ENCODE peak calls at places on chromosomes 16 and 17, in four cellular contexts. One of them, this sample, is unnamed.

GRCh38 chr17:17322516-17323510 is 19.6 kb downstream of the NT5M start:
- DNase-seq in adipocyte: no peak
- DNase-seq in NT2/D1: no peak
- DNase-seq in fibroblast of pulmonary artery: no peak
- DNase-seq in this sample: no peak

GRCh38 chr17:21535686-21536085 is 156.6 kb upstream of the KCNJ18 start:
- DNase-seq in adipocyte: no peak
- DNase-seq in NT2/D1: no peak
- DNase-seq in fibroblast of pulmonary artery: no peak
- DNase-seq in this sample: no peak

GRCh38 chr16:72474511-72475123 is 302.7 kb upstream of the PMFBP1 start:
- DNase-seq in adipocyte: peak
- DNase-seq in NT2/D1: no peak
- DNase-seq in fibroblast of pulmonary artery: peak
- DNase-seq in this sample: no peak

GRCh38 chr17:38912221-38912813 is 13.1 kb upstream of the LASP1NB start:
- DNase-seq in adipocyte: no peak
- DNase-seq in NT2/D1: no peak
- DNase-seq in fibroblast of pulmonary artery: peak
- DNase-seq in this sample: no peak

GRCh38 chr16:29760567-29761279 is 14.9 kb upstream of the C16orf54 start:
- DNase-seq in adipocyte: no peak
- DNase-seq in NT2/D1: no peak
- DNase-seq in fibroblast of pulmonary artery: no peak
- DNase-seq in this sample: no peak

GRCh38 chr16:12458591-12459400 is 344.9 kb downstream of the CPPED1 start:
- DNase-seq in adipocyte: no peak
- DNase-seq in NT2/D1: no peak
- DNase-seq in fibroblast of pulmonary artery: no peak
- DNase-seq in this sample: peak

GRCh38 chr17:76123127-76123499 is 17.9 kb downstream of the FOXJ1 start:
- DNase-seq in adipocyte: no peak
- DNase-seq in NT2/D1: no peak
- DNase-seq in fibroblast of pulmonary artery: no peak
- DNase-seq in this sample: no peak

GRCh38 chr17:19331553-19332245 is 30.8 kb downstream of the B9D1 start:
- DNase-seq in adipocyte: no peak
- DNase-seq in NT2/D1: no peak
- DNase-seq in fibroblast of pulmonary artery: no peak
- DNase-seq in this sample: no peak

GRCh38 chr17:79294459-79295071 is 219.9 kb downstream of the ENGASE start:
- DNase-seq in adipocyte: peak
- DNase-seq in NT2/D1: peak
- DNase-seq in fibroblast of pulmonary artery: peak
- DNase-seq in this sample: peak

GRCh38 chr17:72390675-72391501 is 270.1 kb downstream of the SOX9 start:
- DNase-seq in adipocyte: peak
- DNase-seq in NT2/D1: no peak
- DNase-seq in fibroblast of pulmonary artery: peak
- DNase-seq in this sample: no peak

GRCh38 chr16:65667013-65667578 is 545.2 kb upstream of the CDH11 start:
- DNase-seq in adipocyte: peak
- DNase-seq in NT2/D1: peak
- DNase-seq in fibroblast of pulmonary artery: peak
- DNase-seq in this sample: no peak

GRCh38 chr16:22641030-22641671 is 130.5 kb downstream of the NPIPB5 start:
- DNase-seq in adipocyte: peak
- DNase-seq in NT2/D1: peak
- DNase-seq in fibroblast of pulmonary artery: peak
- DNase-seq in this sample: no peak

DNA sequence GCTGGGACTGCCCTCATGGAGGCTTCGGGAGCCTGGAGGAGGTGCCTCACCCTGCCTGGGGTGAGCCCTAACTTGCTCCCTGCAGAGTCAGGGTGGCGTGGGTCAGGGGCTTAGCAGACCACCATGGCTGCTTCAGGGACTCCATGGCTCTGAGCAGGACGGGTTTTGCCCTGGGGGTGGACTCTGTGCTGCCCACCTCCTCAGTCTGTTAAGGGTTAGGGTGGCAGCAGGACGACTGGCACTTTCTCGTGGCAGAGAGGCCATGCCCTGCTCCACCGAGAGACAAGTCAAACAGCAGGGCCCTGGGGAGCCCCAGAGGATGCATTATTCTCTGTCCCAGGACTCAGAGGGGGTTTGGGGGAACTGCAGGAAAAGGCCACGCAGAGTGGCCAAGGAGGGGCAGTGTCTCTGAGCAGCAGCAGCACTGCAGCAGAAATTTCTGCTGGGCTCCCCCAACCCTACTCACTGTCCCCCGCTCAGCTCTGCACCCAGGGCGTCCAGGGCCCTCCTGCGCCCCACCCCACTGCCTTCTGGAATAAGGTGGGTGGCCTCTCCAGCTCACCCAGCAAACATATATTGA is 1.8 kb upstream of the PRSS22 start:
- DNase-seq in adipocyte: no peak
- DNase-seq in NT2/D1: no peak
- DNase-seq in fibroblast of pulmonary artery: no peak
- DNase-seq in this sample: no peak
- H3K4me3 ChIP-seq in adipocyte: no peak
- H3K4me3 ChIP-seq in NT2/D1: no peak
- H3K4me3 ChIP-seq in fibroblast of pulmonary artery: no peak
- H3K4me3 ChIP-seq in this sample: no peak

DNA sequence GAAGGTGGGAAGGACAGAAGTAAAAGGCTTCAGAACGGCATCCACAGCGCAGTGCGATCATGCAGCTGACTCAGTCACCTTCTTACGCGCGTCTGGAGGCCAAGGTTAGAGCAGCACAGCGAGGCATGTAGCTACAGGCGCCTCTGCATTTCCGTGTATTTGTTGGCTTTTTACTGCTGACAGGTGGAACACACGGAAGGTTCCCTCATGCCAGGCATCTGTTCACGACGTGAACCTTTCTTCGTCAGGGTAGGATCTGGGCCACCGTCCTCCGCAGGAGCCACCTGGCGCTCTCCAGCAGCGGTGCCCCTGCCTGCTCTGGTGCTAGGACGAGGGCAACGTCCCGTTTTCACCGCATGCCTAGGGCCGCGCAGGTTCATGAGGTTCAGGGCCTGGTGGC is 15.3 kb downstream of the TMEM204 start:
- DNase-seq in adipocyte: no peak
- DNase-seq in NT2/D1: no peak
- DNase-seq in fibroblast of pulmonary artery: no peak
- DNase-seq in this sample: no peak
- H3K4me3 ChIP-seq in adipocyte: no peak
- H3K4me3 ChIP-seq in NT2/D1: no peak
- H3K4me3 ChIP-seq in fibroblast of pulmonary artery: no peak
- H3K4me3 ChIP-seq in this sample: no peak

GRCh38 chr16:30774367-30775130 is 12.4 kb downstream of the RNF40 start:
- DNase-seq in adipocyte: no peak
- DNase-seq in NT2/D1: no peak
- DNase-seq in fibroblast of pulmonary artery: no peak
- DNase-seq in this sample: no peak
- H3K4me3 ChIP-seq in adipocyte: peak
- H3K4me3 ChIP-seq in NT2/D1: peak
- H3K4me3 ChIP-seq in fibroblast of pulmonary artery: peak
- H3K4me3 ChIP-seq in this sample: peak

GRCh38 chr17:66965801-66966528 is 1.5 kb downstream of the CACNG4 start:
- DNase-seq in adipocyte: no peak
- DNase-seq in NT2/D1: no peak
- DNase-seq in fibroblast of pulmonary artery: no peak
- DNase-seq in this sample: no peak

GRCh38 chr17:66964930-66965800 is 658 bp downstream of the CACNG4 start:
- DNase-seq in adipocyte: peak
- DNase-seq in NT2/D1: no peak
- DNase-seq in fibroblast of pulmonary artery: no peak
- DNase-seq in this sample: no peak

GRCh38 chr17:66963521-66964082 is 905 bp upstream of the CACNG4 start:
- DNase-seq in adipocyte: no peak
- DNase-seq in NT2/D1: no peak
- DNase-seq in fibroblast of pulmonary artery: no peak
- DNase-seq in this sample: no peak

GRCh38 chr17:66966529-66967418 is 2.3 kb downstream of the CACNG4 start:
- DNase-seq in adipocyte: no peak
- DNase-seq in NT2/D1: no peak
- DNase-seq in fibroblast of pulmonary artery: no peak
- DNase-seq in this sample: no peak

DNA sequence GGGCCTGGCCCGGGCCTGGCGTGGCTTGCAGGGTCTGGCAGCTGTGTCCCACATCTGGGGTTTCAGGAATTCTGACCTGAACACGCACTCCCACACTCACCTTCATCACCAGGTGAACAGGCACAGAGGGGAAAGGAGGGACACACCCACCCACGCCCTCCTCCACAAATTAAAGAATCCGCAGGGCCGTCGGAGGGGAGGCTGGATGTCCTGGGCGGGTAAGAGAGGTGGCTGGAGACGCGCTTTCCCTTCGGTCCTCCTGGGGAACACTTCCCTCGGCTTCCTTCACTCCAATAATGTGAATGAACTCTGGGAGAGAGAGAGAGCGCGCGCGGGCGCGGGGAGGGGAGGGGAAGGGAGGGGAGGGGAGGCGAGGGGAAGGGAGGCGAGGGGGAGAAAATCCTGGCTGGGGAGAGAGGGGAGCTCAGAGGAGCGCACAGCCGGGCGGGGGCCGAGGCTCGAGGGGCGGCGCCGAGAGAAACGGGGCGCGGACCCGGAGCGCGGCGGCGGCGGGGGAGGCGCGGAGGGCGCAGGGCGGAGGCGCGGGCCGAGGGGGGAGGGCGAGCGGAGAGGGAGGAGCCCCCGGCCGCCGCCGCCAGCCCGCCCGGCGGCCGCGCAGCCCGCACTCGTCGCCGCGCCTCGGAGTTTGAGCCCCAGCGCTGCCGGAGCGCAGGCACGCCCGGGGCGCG is at the start of gene CACNG4:
- DNase-seq in adipocyte: peak
- DNase-seq in NT2/D1: no peak
- DNase-seq in fibroblast of pulmonary artery: no peak
- DNase-seq in this sample: no peak
- H3K4me3 ChIP-seq in adipocyte: no peak
- H3K4me3 ChIP-seq in NT2/D1: peak
- H3K4me3 ChIP-seq in fibroblast of pulmonary artery: peak
- H3K4me3 ChIP-seq in this sample: peak

GRCh38 chr17:34383225-34383615 is 20.2 kb upstream of the CCL1 start:
- DNase-seq in adipocyte: no peak
- DNase-seq in NT2/D1: no peak
- DNase-seq in fibroblast of pulmonary artery: no peak
- DNase-seq in this sample: no peak
- H3K4me3 ChIP-seq in adipocyte: no peak
- H3K4me3 ChIP-seq in NT2/D1: no peak
- H3K4me3 ChIP-seq in fibroblast of pulmonary artery: no peak
- H3K4me3 ChIP-seq in this sample: no peak

GRCh38 chr17:9204623-9205329 is 183.5 kb downstream of the NTN1 start:
- DNase-seq in adipocyte: no peak
- DNase-seq in NT2/D1: no peak
- DNase-seq in fibroblast of pulmonary artery: no peak
- DNase-seq in this sample: no peak

GRCh38 chr17:9206989-9207317 is 185.6 kb downstream of the NTN1 start:
- DNase-seq in adipocyte: no peak
- DNase-seq in NT2/D1: no peak
- DNase-seq in fibroblast of pulmonary artery: no peak
- DNase-seq in this sample: no peak

GRCh38 chr17:9205520-9206159 is 184.3 kb downstream of the NTN1 start:
- DNase-seq in adipocyte: no peak
- DNase-seq in NT2/D1: no peak
- DNase-seq in fibroblast of pulmonary artery: no peak
- DNase-seq in this sample: no peak

GRCh38 chr17:9208381-9208780 is 187.1 kb downstream of the NTN1 start:
- DNase-seq in adipocyte: no peak
- DNase-seq in NT2/D1: no peak
- DNase-seq in fibroblast of pulmonary artery: no peak
- DNase-seq in this sample: no peak

DNA sequence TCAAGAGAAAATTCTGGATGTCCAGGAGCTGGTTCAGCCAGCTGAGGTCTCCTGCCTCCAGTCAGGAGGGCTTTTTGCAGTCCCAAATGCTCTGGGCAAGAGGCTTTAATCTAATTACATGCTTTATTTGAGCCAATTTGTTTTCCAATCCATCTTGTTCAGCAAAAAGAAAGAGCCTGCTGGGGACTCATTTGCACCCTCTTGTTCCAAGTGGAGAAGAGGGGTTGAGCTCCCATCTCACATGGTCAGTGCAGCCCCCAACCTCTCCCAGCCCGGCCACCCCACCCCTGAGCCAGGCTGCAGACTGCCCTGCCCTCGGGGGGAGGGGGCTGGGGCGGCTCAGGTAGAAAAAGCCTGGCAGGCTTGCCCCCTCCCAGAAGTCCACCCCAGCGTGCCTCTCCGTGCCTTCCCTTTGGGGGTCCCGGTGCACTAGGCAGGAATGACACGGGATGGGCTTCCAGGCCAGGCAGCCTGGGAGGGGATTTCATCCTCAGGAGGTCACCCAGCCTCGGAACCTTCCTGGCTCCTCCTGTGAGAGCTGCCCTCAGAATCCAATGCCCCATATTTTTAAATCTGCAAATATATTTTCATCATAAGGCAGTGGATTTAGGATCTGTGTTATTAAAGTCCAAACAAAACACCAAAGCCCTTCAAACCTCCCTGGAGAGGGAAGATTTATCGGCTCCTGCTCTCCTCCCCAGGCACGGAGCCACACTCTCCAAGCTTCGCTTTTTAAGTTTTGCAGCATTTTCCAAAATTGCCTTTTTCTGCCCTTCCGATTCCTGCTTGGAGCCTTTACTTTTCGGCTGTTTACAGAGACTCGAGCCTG is 185.1 kb downstream of the NTN1 start:
- DNase-seq in adipocyte: no peak
- DNase-seq in NT2/D1: no peak
- DNase-seq in fibroblast of pulmonary artery: no peak
- DNase-seq in this sample: no peak
- H3K4me3 ChIP-seq in adipocyte: no peak
- H3K4me3 ChIP-seq in NT2/D1: no peak
- H3K4me3 ChIP-seq in fibroblast of pulmonary artery: no peak
- H3K4me3 ChIP-seq in this sample: no peak

This sample was measured in GM06990.